ENCODE peak calls at places on chromosomes 16 and 17, in six cellular contexts. One of them, this sample, is unnamed.

GRCh38 chr16:1781758-1782407 is 488 bp downstream of the SPSB3 start:
- DNase-seq in nephron progenitor cell: peak
- DNase-seq in endothelial cell: peak
- DNase-seq in Panc1: no peak
- DNase-seq in GM06990: peak
- DNase-seq in AG04450: no peak
- DNase-seq in this sample: peak

GRCh38 chr17:78313735-78314648 is 45.9 kb downstream of the SOCS3 start:
- DNase-seq in Panc1: no peak
- DNase-seq in endothelial cell: peak
- DNase-seq in nephron progenitor cell: peak
- DNase-seq in AG04450: no peak
- DNase-seq in GM06990: peak
- DNase-seq in this sample: peak

GRCh38 chr17:17356149-17356930 is 53.2 kb downstream of the NT5M start:
- DNase-seq in GM06990: no peak
- DNase-seq in AG04450: peak
- DNase-seq in endothelial cell: peak
- DNase-seq in nephron progenitor cell: peak
- DNase-seq in Panc1: peak
- DNase-seq in this sample: peak

GRCh38 chr16:81940781-81941560 is 70.3 kb downstream of the SDR42E1 start:
- DNase-seq in GM06990: no peak
- DNase-seq in Panc1: no peak
- DNase-seq in AG04450: peak
- DNase-seq in endothelial cell: no peak
- DNase-seq in nephron progenitor cell: no peak
- DNase-seq in this sample: peak

GRCh38 chr17:8485491-8485890 is 49.8 kb downstream of the NDEL1 start:
- DNase-seq in nephron progenitor cell: no peak
- DNase-seq in Panc1: no peak
- DNase-seq in GM06990: no peak
- DNase-seq in endothelial cell: no peak
- DNase-seq in AG04450: no peak
- DNase-seq in this sample: no peak

GRCh38 chr17:35906559-35907265 is 23.9 kb downstream of the RDM1 start:
- DNase-seq in Panc1: no peak
- DNase-seq in nephron progenitor cell: no peak
- DNase-seq in GM06990: no peak
- DNase-seq in AG04450: no peak
- DNase-seq in endothelial cell: no peak
- DNase-seq in this sample: no peak

GRCh38 chr17:20026960-20027359 is 17.8 kb downstream of the SPECC1 start:
- DNase-seq in endothelial cell: no peak
- DNase-seq in GM06990: no peak
- DNase-seq in AG04450: no peak
- DNase-seq in Panc1: no peak
- DNase-seq in nephron progenitor cell: no peak
- DNase-seq in this sample: peak

GRCh38 chr16:79334127-79334526 is 266.4 kb downstream of the MAF start:
- DNase-seq in GM06990: no peak
- DNase-seq in endothelial cell: peak
- DNase-seq in AG04450: no peak
- DNase-seq in nephron progenitor cell: peak
- DNase-seq in Panc1: no peak
- DNase-seq in this sample: no peak

GRCh38 chr16:31352344-31353115 is 2.4 kb upstream of the ITGAX start:
- DNase-seq in endothelial cell: no peak
- DNase-seq in Panc1: no peak
- DNase-seq in GM06990: peak
- DNase-seq in nephron progenitor cell: no peak
- DNase-seq in AG04450: no peak
- DNase-seq in this sample: no peak

GRCh38 chr17:74276051-74276476 is 2.0 kb downstream of the DNAI2 start:
- DNase-seq in AG04450: no peak
- DNase-seq in Panc1: no peak
- DNase-seq in endothelial cell: no peak
- DNase-seq in nephron progenitor cell: no peak
- DNase-seq in GM06990: no peak
- DNase-seq in this sample: no peak

DNA sequence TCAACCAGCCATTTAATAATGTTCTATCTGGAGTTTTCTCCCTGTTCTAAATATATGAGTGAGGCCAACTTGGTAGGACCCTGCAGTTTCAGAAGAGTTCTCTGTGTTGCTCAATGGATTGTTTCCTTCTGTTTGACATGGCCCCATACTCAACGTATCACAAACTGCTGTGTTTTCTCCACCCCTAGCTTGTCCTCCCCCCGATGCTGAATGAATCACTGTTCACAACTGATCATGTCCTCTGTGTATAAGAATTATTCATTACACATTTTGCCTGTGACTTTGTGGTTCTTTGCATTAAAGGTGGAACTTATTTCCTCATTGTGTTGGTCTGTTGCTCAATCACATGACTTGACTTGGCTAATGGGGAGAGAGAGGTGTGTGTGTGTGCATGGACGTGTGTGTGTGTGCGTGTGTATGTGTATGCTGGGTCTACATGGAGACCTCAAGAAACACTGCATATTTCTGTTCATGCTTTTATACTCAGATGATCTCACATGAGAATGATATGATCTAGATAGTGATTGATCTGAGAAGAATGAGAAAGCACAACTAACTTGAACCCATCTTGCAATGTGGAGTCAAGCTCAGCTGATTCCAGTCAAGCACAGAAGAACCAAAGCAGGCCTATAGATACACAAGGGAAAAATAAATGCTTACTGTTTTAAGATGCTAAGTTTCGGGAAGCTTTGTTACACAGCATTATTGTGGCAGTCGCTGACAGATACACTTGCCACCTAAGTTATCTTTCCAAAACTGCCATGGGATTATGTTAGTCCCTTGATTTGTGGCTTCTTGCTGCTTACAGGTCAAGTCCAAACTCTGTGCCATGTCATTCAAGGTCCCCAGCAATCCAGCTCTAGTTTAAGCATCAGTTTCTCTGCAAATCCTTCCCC is 167.8 kb upstream of the ZFHX3 start:
- DNase-seq in Panc1: no peak
- DNase-seq in endothelial cell: no peak
- DNase-seq in nephron progenitor cell: no peak
- DNase-seq in AG04450: peak
- DNase-seq in GM06990: no peak
- DNase-seq in this sample: no peak
- TF ChIP-seq CTCF in Panc1: no peak
- TF ChIP-seq CTCF in endothelial cell: no peak
- TF ChIP-seq CTCF in nephron progenitor cell: no peak
- TF ChIP-seq CTCF in AG04450: no peak
- TF ChIP-seq CTCF in GM06990: no peak
- TF ChIP-seq CTCF in this sample: no peak

GRCh38 chr16:28981517-28981916 is 3.3 kb upstream of the LAT start:
- DNase-seq in nephron progenitor cell: peak
- DNase-seq in GM06990: no peak
- DNase-seq in Panc1: peak
- DNase-seq in AG04450: no peak
- DNase-seq in endothelial cell: peak
- DNase-seq in this sample: no peak
- TF ChIP-seq CTCF in nephron progenitor cell: peak
- TF ChIP-seq CTCF in GM06990: peak
- TF ChIP-seq CTCF in Panc1: peak
- TF ChIP-seq CTCF in AG04450: peak
- TF ChIP-seq CTCF in endothelial cell: peak
- TF ChIP-seq CTCF in this sample: peak

DNA sequence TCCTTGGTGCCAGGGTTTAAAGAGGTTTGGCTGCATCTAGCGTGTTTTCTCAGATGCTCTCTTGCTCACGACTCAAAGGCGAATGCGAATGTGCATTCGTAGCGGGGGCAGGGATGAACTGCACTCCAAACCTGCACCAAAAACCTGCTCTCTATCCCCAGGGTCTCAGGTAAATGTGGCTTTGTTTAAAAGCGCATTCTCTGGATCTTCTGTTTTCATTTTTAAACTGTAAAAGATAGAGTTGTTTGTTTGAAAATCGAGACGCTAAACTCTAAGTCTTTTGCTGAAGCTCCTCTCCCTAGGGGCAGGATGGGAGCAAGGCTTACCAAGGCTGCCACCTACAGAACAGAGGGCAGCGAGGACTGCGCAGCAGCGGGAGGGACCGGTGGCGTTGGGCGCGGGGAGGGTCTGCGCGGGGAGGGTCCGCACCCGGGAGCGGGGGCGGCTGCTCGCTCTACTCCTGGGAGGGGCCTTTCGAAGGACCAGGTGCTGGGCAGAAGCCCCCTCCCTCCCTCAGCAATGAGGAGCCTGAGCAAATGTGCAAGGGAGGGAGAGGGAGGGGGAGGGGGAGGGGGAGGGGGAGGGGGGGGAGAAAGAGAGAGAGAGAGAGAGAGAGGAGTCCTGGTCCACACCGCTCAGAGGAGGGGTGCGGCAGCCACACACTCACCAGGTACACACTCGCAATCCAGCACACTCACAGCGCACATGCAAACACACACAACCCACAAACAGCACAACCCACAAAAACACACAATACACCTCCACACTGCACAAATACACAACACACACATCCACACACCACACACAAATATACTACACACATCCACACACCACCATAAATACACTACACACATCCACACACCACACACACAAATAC is 142.8 kb downstream of the GRIN2A start:
- DNase-seq in GM06990: peak
- DNase-seq in nephron progenitor cell: peak
- DNase-seq in AG04450: no peak
- DNase-seq in Panc1: no peak
- DNase-seq in endothelial cell: peak
- DNase-seq in this sample: peak
- TF ChIP-seq CTCF in GM06990: no peak
- TF ChIP-seq CTCF in nephron progenitor cell: peak
- TF ChIP-seq CTCF in AG04450: no peak
- TF ChIP-seq CTCF in Panc1: peak
- TF ChIP-seq CTCF in endothelial cell: peak
- TF ChIP-seq CTCF in this sample: no peak

GRCh38 chr17:55407641-55408566 is 13.7 kb downstream of the MMD start:
- DNase-seq in AG04450: no peak
- DNase-seq in endothelial cell: no peak
- DNase-seq in GM06990: no peak
- DNase-seq in nephron progenitor cell: no peak
- DNase-seq in Panc1: no peak
- DNase-seq in this sample: no peak
- TF ChIP-seq CTCF in AG04450: no peak
- TF ChIP-seq CTCF in endothelial cell: no peak
- TF ChIP-seq CTCF in GM06990: no peak
- TF ChIP-seq CTCF in nephron progenitor cell: no peak
- TF ChIP-seq CTCF in Panc1: no peak
- TF ChIP-seq CTCF in this sample: no peak

GRCh38 chr17:58161566-58161965 is 5.2 kb upstream of the OR4D2 start:
- DNase-seq in Panc1: no peak
- DNase-seq in GM06990: no peak
- DNase-seq in AG04450: no peak
- DNase-seq in nephron progenitor cell: no peak
- DNase-seq in endothelial cell: no peak
- DNase-seq in this sample: no peak

GRCh38 chr17:58153046-58153445 is 4.9 kb downstream of the OR4D1 start:
- DNase-seq in endothelial cell: no peak
- DNase-seq in GM06990: no peak
- DNase-seq in AG04450: no peak
- DNase-seq in Panc1: no peak
- DNase-seq in nephron progenitor cell: no peak
- DNase-seq in this sample: no peak

GRCh38 chr17:58158181-58158580 is 8.6 kb upstream of the OR4D2 start:
- DNase-seq in AG04450: no peak
- DNase-seq in endothelial cell: no peak
- DNase-seq in GM06990: no peak
- DNase-seq in Panc1: no peak
- DNase-seq in nephron progenitor cell: no peak
- DNase-seq in this sample: no peak

GRCh38 chr17:58156839-58157803 is 8.9 kb downstream of the OR4D1 start:
- DNase-seq in endothelial cell: peak
- DNase-seq in nephron progenitor cell: peak
- DNase-seq in AG04450: no peak
- DNase-seq in GM06990: no peak
- DNase-seq in Panc1: no peak
- DNase-seq in this sample: no peak
- TF ChIP-seq CTCF in endothelial cell: no peak
- TF ChIP-seq CTCF in nephron progenitor cell: no peak
- TF ChIP-seq CTCF in AG04450: no peak
- TF ChIP-seq CTCF in GM06990: no peak
- TF ChIP-seq CTCF in Panc1: no peak
- TF ChIP-seq CTCF in this sample: no peak

GRCh38 chr17:2336215-2337151 is at the start of gene TSR1:
- DNase-seq in nephron progenitor cell: peak
- DNase-seq in AG04450: peak
- DNase-seq in Panc1: peak
- DNase-seq in GM06990: peak
- DNase-seq in endothelial cell: peak
- DNase-seq in this sample: peak
- TF ChIP-seq CTCF in nephron progenitor cell: no peak
- TF ChIP-seq CTCF in AG04450: peak
- TF ChIP-seq CTCF in Panc1: no peak
- TF ChIP-seq CTCF in GM06990: peak
- TF ChIP-seq CTCF in endothelial cell: no peak
- TF ChIP-seq CTCF in this sample: peak

This sample was measured in bronchial epithelial cell.